ENCODE peak calls at places on chromosome 2, in five cellular contexts. One of them, this sample, is unnamed. For H3K9me3, H3K4me1 and H3K36me3, the result is how much of the 10 kb centered on the place peaks cover.

GRCh38 chr2:127218843-127219715 is 1.0 kb downstream of the CYP27C1 start:
- DNase-seq in HCT116: no peak
- DNase-seq in upper lobe of right lung: no peak
- DNase-seq in PC-9: peak
- DNase-seq in right atrium auricular region: no peak
- DNase-seq in this sample: no peak

GRCh38 chr2:62185828-62186483 is 10.0 kb upstream of the B3GNT2 start:
- DNase-seq in upper lobe of right lung: no peak
- DNase-seq in right atrium auricular region: no peak
- DNase-seq in HCT116: no peak
- DNase-seq in PC-9: no peak
- DNase-seq in this sample: no peak

GRCh38 chr2:108226570-108226969 is 13.2 kb upstream of the SULT1C3 start:
- DNase-seq in HCT116: no peak
- DNase-seq in upper lobe of right lung: no peak
- DNase-seq in right atrium auricular region: no peak
- DNase-seq in PC-9: no peak
- DNase-seq in this sample: no peak

GRCh38 chr2:67135201-67135600 is 261.9 kb upstream of the ETAA1 start:
- DNase-seq in HCT116: no peak
- DNase-seq in upper lobe of right lung: no peak
- DNase-seq in PC-9: no peak
- DNase-seq in right atrium auricular region: no peak
- DNase-seq in this sample: no peak

GRCh38 chr2:176584333-176584732 is 315.1 kb downstream of the MTX2 start:
- DNase-seq in PC-9: no peak
- DNase-seq in upper lobe of right lung: no peak
- DNase-seq in HCT116: no peak
- DNase-seq in right atrium auricular region: no peak
- DNase-seq in this sample: no peak

GRCh38 chr2:239826376-239826775 is 198.8 kb downstream of the NDUFA10 start:
- DNase-seq in HCT116: no peak
- DNase-seq in upper lobe of right lung: peak
- DNase-seq in right atrium auricular region: peak
- DNase-seq in PC-9: no peak
- DNase-seq in this sample: no peak

GRCh38 chr2:155902635-155903034 is 429.9 kb downstream of the NR4A2 start:
- DNase-seq in right atrium auricular region: no peak
- DNase-seq in PC-9: no peak
- DNase-seq in upper lobe of right lung: no peak
- DNase-seq in HCT116: no peak
- DNase-seq in this sample: no peak

GRCh38 chr2:49901202-49901865 is 747.0 kb upstream of the FSHR start:
- DNase-seq in upper lobe of right lung: no peak
- DNase-seq in HCT116: no peak
- DNase-seq in PC-9: no peak
- DNase-seq in right atrium auricular region: no peak
- DNase-seq in this sample: no peak

GRCh38 chr2:29394311-29394710 is 279.1 kb downstream of the CLIP4 start:
- DNase-seq in right atrium auricular region: no peak
- DNase-seq in upper lobe of right lung: no peak
- DNase-seq in PC-9: no peak
- DNase-seq in HCT116: no peak
- DNase-seq in this sample: no peak
- H3K9me3 ChIP-seq in right atrium auricular region: under half
- H3K9me3 ChIP-seq in upper lobe of right lung: under half
- H3K9me3 ChIP-seq in PC-9: under half
- H3K9me3 ChIP-seq in HCT116: under half
- H3K9me3 ChIP-seq in this sample: under half

DNA sequence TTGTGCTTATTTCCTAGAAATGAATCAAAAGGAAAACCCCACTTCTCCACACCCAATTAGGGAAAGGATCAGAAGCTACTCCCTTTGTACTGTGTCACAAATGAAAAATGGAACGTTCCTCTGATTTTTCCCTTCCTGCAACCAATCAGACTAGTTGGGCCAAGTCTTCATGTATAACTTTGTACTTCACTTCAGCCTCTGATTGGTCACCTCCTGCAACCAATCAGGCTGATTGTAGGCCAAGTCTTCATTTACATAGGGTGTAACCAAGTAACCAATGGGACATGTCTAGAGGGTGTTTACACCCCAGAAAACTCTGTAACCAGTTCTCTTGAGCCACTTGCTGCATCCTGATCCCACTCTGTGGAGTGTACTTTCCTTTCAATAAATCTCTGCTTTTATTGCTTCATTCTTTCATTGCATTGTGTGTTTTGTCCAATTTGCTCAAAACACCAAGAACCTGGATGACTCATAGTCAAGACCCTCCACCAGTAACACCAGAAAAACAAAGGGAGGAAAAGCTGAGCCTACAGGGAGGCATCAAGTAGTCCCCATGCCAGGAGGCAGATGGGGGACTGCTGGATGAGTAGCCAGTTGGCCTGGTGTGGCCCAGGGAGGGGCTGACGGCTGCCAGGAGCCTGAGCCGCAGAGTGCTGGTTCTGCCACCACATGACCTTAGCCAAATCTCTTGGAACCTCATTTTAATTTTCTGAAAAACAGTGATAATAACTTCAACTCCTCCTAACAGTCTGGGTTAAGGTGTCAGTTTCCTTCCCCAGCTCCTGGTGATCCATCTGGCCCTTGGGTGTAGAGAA is 46.1 kb downstream of the SOWAHC start:
- DNase-seq in upper lobe of right lung: no peak
- DNase-seq in PC-9: no peak
- DNase-seq in HCT116: no peak
- DNase-seq in right atrium auricular region: no peak
- DNase-seq in this sample: peak
- H3K4me1 ChIP-seq in upper lobe of right lung: under half
- H3K4me1 ChIP-seq in PC-9: under half
- H3K4me1 ChIP-seq in HCT116: under half
- H3K4me1 ChIP-seq in right atrium auricular region: under half
- H3K4me1 ChIP-seq in this sample: under half

GRCh38 chr2:55601849-55602248 is 15.6 kb downstream of the PPP4R3B start:
- DNase-seq in HCT116: no peak
- DNase-seq in upper lobe of right lung: no peak
- DNase-seq in right atrium auricular region: no peak
- DNase-seq in PC-9: no peak
- DNase-seq in this sample: no peak
- H3K36me3 ChIP-seq in HCT116: under half
- H3K36me3 ChIP-seq in upper lobe of right lung: half or more
- H3K36me3 ChIP-seq in right atrium auricular region: under half
- H3K36me3 ChIP-seq in PC-9: under half
- H3K36me3 ChIP-seq in this sample: under half

GRCh38 chr2:81196933-81197628 is 892.5 kb upstream of the LRRTM1 start:
- DNase-seq in HCT116: no peak
- DNase-seq in right atrium auricular region: no peak
- DNase-seq in upper lobe of right lung: peak
- DNase-seq in PC-9: no peak
- DNase-seq in this sample: no peak
- H3K9me3 ChIP-seq in HCT116: under half
- H3K9me3 ChIP-seq in right atrium auricular region: under half
- H3K9me3 ChIP-seq in upper lobe of right lung: under half
- H3K9me3 ChIP-seq in PC-9: under half
- H3K9me3 ChIP-seq in this sample: under half

GRCh38 chr2:3200420-3200939 is 177.1 kb downstream of the EIPR1 start:
- DNase-seq in PC-9: no peak
- DNase-seq in upper lobe of right lung: no peak
- DNase-seq in HCT116: no peak
- DNase-seq in right atrium auricular region: no peak
- DNase-seq in this sample: no peak
- H3K4me1 ChIP-seq in PC-9: under half
- H3K4me1 ChIP-seq in upper lobe of right lung: under half
- H3K4me1 ChIP-seq in HCT116: under half
- H3K4me1 ChIP-seq in right atrium auricular region: under half
- H3K4me1 ChIP-seq in this sample: under half

DNA sequence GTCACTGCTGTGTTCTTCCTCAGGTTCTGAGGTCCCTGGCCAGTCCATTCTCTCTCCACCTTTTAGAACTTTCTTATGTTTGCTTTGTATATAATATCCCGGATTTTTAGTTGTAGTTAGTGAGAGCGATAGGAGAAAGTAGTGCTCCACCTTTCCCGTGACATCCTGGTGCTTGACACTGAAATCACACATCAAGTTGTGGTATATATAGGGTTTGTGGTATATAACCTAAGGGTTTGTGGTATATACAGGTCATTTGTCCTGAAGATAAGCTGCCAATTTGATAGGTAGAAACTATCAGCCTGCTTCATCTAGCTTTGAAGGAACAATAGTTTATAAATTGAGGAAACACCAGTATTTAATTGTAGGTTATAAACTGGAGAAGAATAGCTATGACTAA is 13.1 kb downstream of the ZNF892 start:
- DNase-seq in right atrium auricular region: no peak
- DNase-seq in PC-9: no peak
- DNase-seq in HCT116: no peak
- DNase-seq in upper lobe of right lung: no peak
- DNase-seq in this sample: no peak
- H3K36me3 ChIP-seq in right atrium auricular region: under half
- H3K36me3 ChIP-seq in PC-9: under half
- H3K36me3 ChIP-seq in HCT116: under half
- H3K36me3 ChIP-seq in upper lobe of right lung: under half
- H3K36me3 ChIP-seq in this sample: under half

DNA sequence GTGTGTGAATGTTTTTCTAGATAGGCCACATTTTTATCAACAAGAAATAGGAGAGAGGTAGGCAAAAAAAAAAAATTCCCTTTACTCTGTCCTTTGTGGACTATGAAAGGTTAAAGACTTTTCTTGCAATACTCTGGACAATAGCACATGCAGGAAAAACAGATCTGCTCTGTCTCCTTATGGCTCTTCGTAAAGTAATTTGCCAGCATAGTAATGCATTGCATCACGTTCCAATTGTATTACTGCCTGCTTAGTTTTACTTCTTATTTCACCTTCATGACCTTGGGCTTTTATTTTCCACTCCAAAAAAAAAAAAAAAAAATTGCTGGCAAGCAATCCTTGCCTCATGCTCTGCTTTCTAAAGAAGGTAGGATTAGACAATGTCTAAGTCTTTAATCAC is 1802.7 kb downstream of the SUCLG1 start:
- DNase-seq in HCT116: no peak
- DNase-seq in upper lobe of right lung: no peak
- DNase-seq in PC-9: no peak
- DNase-seq in right atrium auricular region: no peak
- DNase-seq in this sample: no peak
- H3K9me3 ChIP-seq in HCT116: under half
- H3K9me3 ChIP-seq in upper lobe of right lung: under half
- H3K9me3 ChIP-seq in PC-9: under half
- H3K9me3 ChIP-seq in right atrium auricular region: under half
- H3K9me3 ChIP-seq in this sample: under half

This sample was measured in Caco-2.